ENCODE peak calls at places on chromosome 13, in six cellular contexts. One of them, this sample, is unnamed.

GRCh38 chr13:77720988-77721387 is 23.5 kb downstream of the SLAIN1 start:
- DNase-seq in tibial artery: no peak
- DNase-seq in glutamatergic neuron: no peak
- DNase-seq in foreskin fibroblast: no peak
- DNase-seq in epithelial cell of esophagus: no peak
- DNase-seq in heart right ventricle: no peak
- DNase-seq in this sample: no peak

GRCh38 chr13:74768521-74769090 is 634.4 kb upstream of the KLF12 start:
- DNase-seq in epithelial cell of esophagus: no peak
- DNase-seq in foreskin fibroblast: no peak
- DNase-seq in heart right ventricle: no peak
- DNase-seq in tibial artery: no peak
- DNase-seq in glutamatergic neuron: no peak
- DNase-seq in this sample: no peak

GRCh38 chr13:44049546-44049945 is 169.8 kb downstream of the LACC1 start:
- DNase-seq in foreskin fibroblast: no peak
- DNase-seq in glutamatergic neuron: no peak
- DNase-seq in tibial artery: no peak
- DNase-seq in heart right ventricle: no peak
- DNase-seq in epithelial cell of esophagus: no peak
- DNase-seq in this sample: no peak

GRCh38 chr13:44713793-44714469 is 137.8 kb upstream of the TSC22D1 start:
- DNase-seq in tibial artery: peak
- DNase-seq in foreskin fibroblast: peak
- DNase-seq in heart right ventricle: no peak
- DNase-seq in glutamatergic neuron: no peak
- DNase-seq in epithelial cell of esophagus: peak
- DNase-seq in this sample: no peak

GRCh38 chr13:35789335-35790166 is 313.1 kb upstream of the MAB21L1 start:
- DNase-seq in heart right ventricle: no peak
- DNase-seq in glutamatergic neuron: no peak
- DNase-seq in epithelial cell of esophagus: peak
- DNase-seq in tibial artery: no peak
- DNase-seq in foreskin fibroblast: peak
- DNase-seq in this sample: no peak

GRCh38 chr13:96994030-96994848 is at the start of gene OXGR1:
- DNase-seq in foreskin fibroblast: peak
- DNase-seq in tibial artery: no peak
- DNase-seq in epithelial cell of esophagus: no peak
- DNase-seq in heart right ventricle: no peak
- DNase-seq in glutamatergic neuron: peak
- DNase-seq in this sample: peak

GRCh38 chr13:98273824-98274786 is 97.0 kb upstream of the RNF113B start:
- DNase-seq in glutamatergic neuron: peak
- DNase-seq in tibial artery: no peak
- DNase-seq in foreskin fibroblast: no peak
- DNase-seq in heart right ventricle: no peak
- DNase-seq in epithelial cell of esophagus: no peak
- DNase-seq in this sample: no peak

GRCh38 chr13:72666391-72666790 is 61.0 kb downstream of the MZT1 start:
- DNase-seq in glutamatergic neuron: no peak
- DNase-seq in foreskin fibroblast: no peak
- DNase-seq in heart right ventricle: no peak
- DNase-seq in tibial artery: no peak
- DNase-seq in epithelial cell of esophagus: no peak
- DNase-seq in this sample: no peak

GRCh38 chr13:102291587-102292218 is 110.1 kb downstream of the FGF14 start:
- DNase-seq in epithelial cell of esophagus: peak
- DNase-seq in glutamatergic neuron: no peak
- DNase-seq in tibial artery: no peak
- DNase-seq in foreskin fibroblast: peak
- DNase-seq in heart right ventricle: no peak
- DNase-seq in this sample: peak

GRCh38 chr13:102677122-102677521 is 17.7 kb downstream of the METTL21C start:
- DNase-seq in tibial artery: no peak
- DNase-seq in foreskin fibroblast: no peak
- DNase-seq in glutamatergic neuron: no peak
- DNase-seq in heart right ventricle: no peak
- DNase-seq in epithelial cell of esophagus: no peak
- DNase-seq in this sample: no peak

GRCh38 chr13:73259061-73259908 is 200.5 kb downstream of the KLF5 start:
- DNase-seq in epithelial cell of esophagus: no peak
- DNase-seq in glutamatergic neuron: no peak
- DNase-seq in heart right ventricle: no peak
- DNase-seq in tibial artery: no peak
- DNase-seq in foreskin fibroblast: peak
- DNase-seq in this sample: no peak

GRCh38 chr13:86174632-86175031 is 375.4 kb upstream of the SLITRK6 start:
- DNase-seq in epithelial cell of esophagus: peak
- DNase-seq in heart right ventricle: no peak
- DNase-seq in glutamatergic neuron: no peak
- DNase-seq in tibial artery: no peak
- DNase-seq in foreskin fibroblast: no peak
- DNase-seq in this sample: no peak

GRCh38 chr13:59658027-59658735 is 505.5 kb downstream of the DIAPH3 start:
- DNase-seq in tibial artery: no peak
- DNase-seq in epithelial cell of esophagus: no peak
- DNase-seq in glutamatergic neuron: no peak
- DNase-seq in foreskin fibroblast: no peak
- DNase-seq in heart right ventricle: no peak
- DNase-seq in this sample: no peak

GRCh38 chr13:113113846-113114271 is 8.3 kb downstream of the F7 start:
- DNase-seq in foreskin fibroblast: no peak
- DNase-seq in tibial artery: peak
- DNase-seq in glutamatergic neuron: peak
- DNase-seq in heart right ventricle: no peak
- DNase-seq in epithelial cell of esophagus: no peak
- DNase-seq in this sample: no peak

GRCh38 chr13:79874396-79875360 is 393.7 kb downstream of the NDFIP2 start:
- DNase-seq in epithelial cell of esophagus: peak
- DNase-seq in heart right ventricle: no peak
- DNase-seq in glutamatergic neuron: no peak
- DNase-seq in foreskin fibroblast: peak
- DNase-seq in tibial artery: no peak
- DNase-seq in this sample: no peak

GRCh38 chr13:105231579-105231978 is 1303.9 kb downstream of the EFNB2 start:
- DNase-seq in epithelial cell of esophagus: no peak
- DNase-seq in tibial artery: no peak
- DNase-seq in foreskin fibroblast: no peak
- DNase-seq in heart right ventricle: no peak
- DNase-seq in glutamatergic neuron: no peak
- DNase-seq in this sample: no peak

GRCh38 chr13:66114127-66114526 is 1116.0 kb downstream of the PCDH9 start:
- DNase-seq in heart right ventricle: no peak
- DNase-seq in epithelial cell of esophagus: no peak
- DNase-seq in foreskin fibroblast: peak
- DNase-seq in glutamatergic neuron: no peak
- DNase-seq in tibial artery: no peak
- DNase-seq in this sample: no peak

GRCh38 chr13:93325303-93326297 is 99.0 kb downstream of the GPC6 start:
- DNase-seq in epithelial cell of esophagus: no peak
- DNase-seq in glutamatergic neuron: no peak
- DNase-seq in heart right ventricle: no peak
- DNase-seq in foreskin fibroblast: no peak
- DNase-seq in tibial artery: no peak
- DNase-seq in this sample: no peak
- TF ChIP-seq CTCF in epithelial cell of esophagus: no peak
- TF ChIP-seq CTCF in glutamatergic neuron: no peak
- TF ChIP-seq CTCF in heart right ventricle: no peak
- TF ChIP-seq CTCF in foreskin fibroblast: no peak
- TF ChIP-seq CTCF in tibial artery: no peak
- TF ChIP-seq CTCF in this sample: no peak

GRCh38 chr13:99919132-99919531 is 52.4 kb downstream of the ZIC5 start:
- DNase-seq in foreskin fibroblast: no peak
- DNase-seq in tibial artery: no peak
- DNase-seq in glutamatergic neuron: no peak
- DNase-seq in heart right ventricle: no peak
- DNase-seq in epithelial cell of esophagus: no peak
- DNase-seq in this sample: no peak

GRCh38 chr13:99911965-99912566 is 59.5 kb downstream of the ZIC5 start:
- DNase-seq in heart right ventricle: no peak
- DNase-seq in tibial artery: no peak
- DNase-seq in foreskin fibroblast: no peak
- DNase-seq in epithelial cell of esophagus: no peak
- DNase-seq in glutamatergic neuron: no peak
- DNase-seq in this sample: no peak

GRCh38 chr13:99911069-99911964 is 60.2 kb downstream of the ZIC5 start:
- DNase-seq in glutamatergic neuron: no peak
- DNase-seq in foreskin fibroblast: no peak
- DNase-seq in tibial artery: no peak
- DNase-seq in heart right ventricle: no peak
- DNase-seq in epithelial cell of esophagus: no peak
- DNase-seq in this sample: no peak

GRCh38 chr13:99916366-99917103 is 55.0 kb downstream of the ZIC5 start:
- DNase-seq in foreskin fibroblast: peak
- DNase-seq in epithelial cell of esophagus: peak
- DNase-seq in glutamatergic neuron: no peak
- DNase-seq in tibial artery: no peak
- DNase-seq in heart right ventricle: peak
- DNase-seq in this sample: peak
- TF ChIP-seq CTCF in foreskin fibroblast: peak
- TF ChIP-seq CTCF in epithelial cell of esophagus: peak
- TF ChIP-seq CTCF in glutamatergic neuron: peak
- TF ChIP-seq CTCF in tibial artery: peak
- TF ChIP-seq CTCF in heart right ventricle: peak
- TF ChIP-seq CTCF in this sample: peak

DNA sequence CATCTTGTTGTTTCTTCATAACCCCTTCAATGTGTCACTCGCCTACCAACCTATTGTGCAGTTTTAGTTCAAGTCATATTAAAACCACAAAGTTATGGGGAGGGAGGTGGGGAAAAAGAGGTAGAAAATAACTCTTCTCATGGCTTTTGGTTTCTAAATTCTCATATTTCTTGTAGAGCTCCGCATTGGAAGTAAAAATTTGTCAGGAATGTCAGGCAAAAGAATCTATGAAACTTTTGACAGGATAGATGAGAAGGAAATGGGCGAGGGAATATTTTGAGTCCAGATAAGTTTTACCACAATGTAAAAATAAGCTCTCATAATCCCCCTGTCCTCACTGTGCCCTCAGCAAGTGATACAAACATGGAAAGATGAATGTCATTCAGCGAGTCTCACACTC is 270.4 kb downstream of the DLEU7 start:
- DNase-seq in epithelial cell of esophagus: no peak
- DNase-seq in glutamatergic neuron: no peak
- DNase-seq in tibial artery: no peak
- DNase-seq in heart right ventricle: no peak
- DNase-seq in foreskin fibroblast: no peak
- DNase-seq in this sample: no peak
- TF ChIP-seq CTCF in epithelial cell of esophagus: no peak
- TF ChIP-seq CTCF in glutamatergic neuron: no peak
- TF ChIP-seq CTCF in tibial artery: no peak
- TF ChIP-seq CTCF in heart right ventricle: no peak
- TF ChIP-seq CTCF in foreskin fibroblast: no peak
- TF ChIP-seq CTCF in this sample: no peak

GRCh38 chr13:100738176-100738855 is 63.7 kb upstream of the TMTC4 start:
- DNase-seq in epithelial cell of esophagus: no peak
- DNase-seq in tibial artery: no peak
- DNase-seq in glutamatergic neuron: no peak
- DNase-seq in heart right ventricle: no peak
- DNase-seq in foreskin fibroblast: no peak
- DNase-seq in this sample: no peak

GRCh38 chr13:100733261-100733660 is 58.7 kb upstream of the TMTC4 start:
- DNase-seq in tibial artery: no peak
- DNase-seq in heart right ventricle: no peak
- DNase-seq in epithelial cell of esophagus: no peak
- DNase-seq in foreskin fibroblast: no peak
- DNase-seq in glutamatergic neuron: no peak
- DNase-seq in this sample: no peak

GRCh38 chr13:100735494-100735893 is 60.9 kb upstream of the TMTC4 start:
- DNase-seq in heart right ventricle: no peak
- DNase-seq in tibial artery: no peak
- DNase-seq in glutamatergic neuron: no peak
- DNase-seq in foreskin fibroblast: no peak
- DNase-seq in epithelial cell of esophagus: no peak
- DNase-seq in this sample: no peak

GRCh38 chr13:100734194-100734720 is 59.7 kb upstream of the TMTC4 start:
- DNase-seq in heart right ventricle: no peak
- DNase-seq in foreskin fibroblast: no peak
- DNase-seq in glutamatergic neuron: no peak
- DNase-seq in tibial artery: no peak
- DNase-seq in epithelial cell of esophagus: no peak
- DNase-seq in this sample: peak
- TF ChIP-seq CTCF in heart right ventricle: no peak
- TF ChIP-seq CTCF in foreskin fibroblast: no peak
- TF ChIP-seq CTCF in glutamatergic neuron: no peak
- TF ChIP-seq CTCF in tibial artery: no peak
- TF ChIP-seq CTCF in epithelial cell of esophagus: no peak
- TF ChIP-seq CTCF in this sample: no peak

DNA sequence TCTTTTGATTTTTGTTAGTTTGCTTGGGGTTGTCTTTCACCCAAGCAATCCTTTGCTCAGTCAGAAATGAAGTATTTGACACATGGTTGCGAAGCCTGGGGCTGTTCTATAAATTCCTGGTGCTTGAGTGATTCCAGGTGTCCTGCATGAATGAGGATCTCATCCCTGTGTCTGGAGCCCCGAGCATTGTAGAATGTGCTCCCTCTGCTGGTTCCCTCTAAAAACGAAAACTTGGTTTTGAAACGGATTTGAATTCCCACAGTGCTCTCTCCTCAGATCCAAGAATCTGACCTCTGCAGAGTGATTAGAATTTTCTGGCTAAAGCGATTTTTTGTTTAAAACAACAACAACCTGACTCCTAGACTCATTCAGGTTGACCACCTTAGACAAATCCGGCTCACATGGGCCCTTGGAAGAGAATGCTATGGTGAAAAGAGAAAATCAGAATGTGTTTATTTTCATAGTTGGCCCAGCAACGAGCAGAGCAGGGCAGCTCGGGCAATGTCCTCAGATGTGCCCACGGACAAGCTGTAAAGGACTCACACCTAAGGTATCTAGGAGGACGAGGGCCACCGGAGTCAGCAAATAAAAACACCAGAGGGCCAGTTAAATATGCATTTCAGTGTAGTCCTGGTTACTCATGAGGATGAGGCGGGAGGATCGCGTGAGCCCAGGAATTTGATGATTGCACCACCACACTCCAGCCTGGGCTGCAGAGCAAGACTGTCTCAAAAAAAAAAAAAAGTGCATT is 8.7 kb upstream of the ATP12A start:
- DNase-seq in epithelial cell of esophagus: peak
- DNase-seq in heart right ventricle: peak
- DNase-seq in tibial artery: peak
- DNase-seq in foreskin fibroblast: peak
- DNase-seq in glutamatergic neuron: peak
- DNase-seq in this sample: peak
- TF ChIP-seq CTCF in epithelial cell of esophagus: peak
- TF ChIP-seq CTCF in heart right ventricle: peak
- TF ChIP-seq CTCF in tibial artery: peak
- TF ChIP-seq CTCF in foreskin fibroblast: peak
- TF ChIP-seq CTCF in glutamatergic neuron: peak
- TF ChIP-seq CTCF in this sample: peak

This sample was measured in body of pancreas.